ENCODE peak calls at places on chromosomes 3 and 15, in eight cellular contexts. Y is heart right ventricle, M is tibial artery, G is lower lobe of right lung, B is cardiac muscle cell, H is esophagus squamous epithelium, T is ovary, V is GM23338. P is an unnamed sample.

GRCh38 chr15:81006124-81006523 is 5.4 kb downstream of the TLNRD1 start:
- DNase-seq in V (no peak), B (no peak), T (no peak), G (no peak), Y (no peak), M (no peak), H (no peak), P (no peak)

GRCh38 chr3:66139415-66139814 is 81.4 kb upstream of the SLC25A26 start:
- DNase-seq in H (no peak), M (no peak), V (no peak), B (no peak), Y (no peak), G (no peak), T (no peak), P (no peak)

GRCh38 chr3:191761906-191762305 is 300.9 kb downstream of the PYDC2 start:
- DNase-seq in V (peak; percentile 11), T (no peak), G (no peak), Y (no peak), H (no peak), M (no peak), B (no peak), P (no peak)

GRCh38 chr3:30826381-30827061 is 67.9 kb downstream of the GADL1 start:
- DNase-seq in T (no peak), B (peak; percentile 2), Y (peak; percentile 16), V (no peak), M (no peak), H (no peak), G (no peak), P (no peak)

GRCh38 chr15:25783607-25784131 is 79.5 kb downstream of the ATP10A start:
- DNase-seq in B (peak; percentile 33), T (peak; percentile 16), Y (no peak), H (no peak), V (peak; percentile 88), G (no peak), M (no peak), P (no peak)

GRCh38 chr3:52090131-52090548 is 33.8 kb upstream of the DUSP7 start:
- DNase-seq in B (peak; percentile 88), M (peak; percentile 73), T (no peak), H (no peak), G (peak; percentile 20), Y (peak; percentile 33), V (no peak), P (peak; percentile 40)

GRCh38 chr3:46080124-46080991 is 53.1 kb upstream of the XCR1 start:
- DNase-seq in G (no peak), B (no peak), V (no peak), Y (no peak), T (no peak), M (no peak), H (no peak), P (no peak)

GRCh38 chr15:95076381-95076780 is 845.0 kb downstream of the MCTP2 start:
- DNase-seq in V (no peak), H (no peak), T (no peak), M (no peak), Y (no peak), G (no peak), B (no peak), P (no peak)

GRCh38 chr15:82108489-82109078 is 62.8 kb upstream of the MEX3B start:
- DNase-seq in V (peak; percentile 74), M (peak; percentile 32), Y (peak; percentile 32), H (no peak), B (peak; percentile 63), T (peak; percentile 44), G (peak; percentile 67), P (peak; percentile 61)

GRCh38 chr3:178002113-178002512 is 534.1 kb upstream of the KCNMB2 start:
- DNase-seq in V (no peak), M (no peak), B (no peak), T (no peak), G (no peak), H (no peak), Y (no peak), P (no peak)

GRCh38 chr3:55468251-55468650 is 18.9 kb downstream of the WNT5A start:
- DNase-seq in T (no peak), B (no peak), M (no peak), H (no peak), Y (no peak), G (no peak), V (no peak), P (no peak)

DNA sequence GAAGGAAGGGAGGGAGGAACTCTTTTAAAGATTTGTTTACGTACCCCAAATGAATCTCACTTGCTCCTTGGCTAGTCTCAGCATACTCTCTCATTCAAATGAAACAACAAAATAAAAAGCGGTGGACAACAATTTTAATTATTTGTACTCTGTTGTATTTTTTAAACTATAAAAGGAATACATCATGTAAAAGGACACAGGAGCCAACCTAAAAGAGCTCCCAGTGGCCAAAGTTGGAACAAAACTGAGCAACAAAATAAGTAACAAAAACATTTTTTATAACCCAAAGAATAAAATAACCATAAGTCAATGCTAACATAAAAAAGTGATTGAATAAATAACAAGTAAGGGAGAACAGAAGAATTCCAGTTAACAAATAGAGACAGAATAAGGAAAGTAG is 24.4 kb upstream of the SSUH2 start:
- DNase-seq in B (no peak), M (no peak), G (no peak), V (no peak), Y (no peak), H (no peak), T (no peak), P (no peak)
- TF ChIP-seq CTCF in B (no peak), M (no peak), G (no peak), V (no peak), Y (no peak), H (no peak), T (no peak), P (no peak)

GRCh38 chr15:74400915-74401757 is 32.6 kb downstream of the SEMA7A start:
- DNase-seq in M (no peak), G (no peak), H (no peak), V (no peak), B (no peak), Y (no peak), T (no peak), P (peak; percentile 50)

GRCh38 chr15:74403590-74403919 is 30.2 kb downstream of the SEMA7A start:
- DNase-seq in T (no peak), B (no peak), M (no peak), V (no peak), Y (no peak), G (no peak), H (no peak), P (no peak)

GRCh38 chr15:74402873-74403589 is 30.7 kb downstream of the SEMA7A start:
- DNase-seq in G (peak; percentile 62), B (no peak), V (no peak), M (no peak), H (no peak), Y (peak; percentile 16), T (no peak), P (no peak)

GRCh38 chr15:74403981-74404563 is 29.7 kb downstream of the SEMA7A start:
- DNase-seq in V (no peak), T (peak; percentile 81), H (no peak), Y (no peak), B (peak; percentile 43), G (no peak), M (no peak), P (no peak)

DNA sequence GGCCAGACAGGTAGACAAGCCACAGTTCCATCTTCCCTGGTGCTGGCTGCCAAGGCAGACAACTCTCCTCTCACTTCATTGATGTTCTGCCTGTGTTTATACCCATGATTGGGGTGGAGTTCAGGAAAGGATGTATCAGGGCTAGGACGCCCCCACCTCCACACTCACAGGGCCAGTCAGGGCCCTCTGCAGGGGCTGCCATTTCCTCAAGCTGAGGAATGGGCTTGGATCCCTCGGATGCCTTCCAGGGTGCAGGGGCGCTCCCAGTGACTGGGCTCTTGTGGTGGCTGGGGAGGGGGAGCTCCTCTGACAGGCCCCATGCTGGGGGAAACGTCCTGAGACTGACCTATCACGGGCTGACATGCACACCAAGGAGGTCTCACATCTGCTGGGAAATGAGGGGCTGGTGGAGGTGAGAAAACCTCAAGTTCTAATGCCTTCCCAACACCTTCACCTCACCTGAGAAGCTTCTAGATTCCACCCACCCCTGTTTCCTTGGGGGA is 31.4 kb downstream of the SEMA7A start:
- DNase-seq in M (no peak), G (no peak), T (no peak), V (no peak), B (no peak), H (no peak), Y (no peak), P (no peak)
- H3K4me1 ChIP-seq in M (no peaks in the 10 kb centered on the region), G (peaks cover 39% of the 10 kb centered on the region), T (peaks cover 27% of the 10 kb centered on the region), V (peaks cover 9% of the 10 kb centered on the region), B (peaks cover 10% of the 10 kb centered on the region), H (peaks cover 6% of the 10 kb centered on the region), Y (peaks cover 2% of the 10 kb centered on the region), P (peaks cover 14% of the 10 kb centered on the region)

GRCh38 chr15:31302029-31302657 is 24.5 kb upstream of the KLF13 start:
- DNase-seq in G (no peak), H (no peak), B (no peak), V (no peak), Y (peak; percentile 3), T (no peak), M (no peak), P (peak; percentile 36)
- H3K27ac ChIP-seq in G (no peak overlapping the region), H (no peak overlapping the region), B (no peak overlapping the region), V (no peak overlapping the region), Y (no peak overlapping the region), T (no peak overlapping the region), M (no peak overlapping the region), P (no peak overlapping the region)

DNA sequence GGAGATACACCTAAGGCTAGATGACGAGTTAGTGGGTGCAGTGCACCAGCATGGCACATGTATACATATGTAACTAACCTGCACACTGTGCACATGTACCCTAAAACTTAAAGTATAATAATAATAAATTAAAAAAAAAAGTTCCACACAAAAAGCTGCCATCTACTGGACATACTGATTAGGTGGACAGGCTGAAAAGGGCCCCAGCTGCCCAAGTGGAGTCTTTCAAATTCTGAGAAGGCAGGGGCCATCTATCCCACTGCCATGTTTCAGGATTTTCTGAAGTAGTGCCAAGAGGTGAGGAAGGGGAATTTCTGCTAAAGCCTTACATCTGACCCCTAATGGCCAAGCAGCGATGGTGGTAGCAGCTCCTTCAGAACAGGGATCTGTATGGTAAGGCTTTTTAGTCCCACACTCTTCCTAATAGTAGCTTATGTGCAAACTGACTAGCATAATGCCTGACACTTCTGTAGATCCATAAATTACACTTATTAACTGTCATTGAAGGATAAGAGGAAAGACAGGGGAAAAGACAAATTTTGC is 7.7 kb downstream of the FSTL1 start:
- DNase-seq in T (no peak), V (peak; percentile 73), H (no peak), Y (no peak), M (no peak), B (no peak), G (no peak), P (no peak)
- TF ChIP-seq CTCF in T (no peak), V (peak; percentile 49), H (no peak), Y (no peak), M (no peak), B (peak; percentile 41), G (no peak), P (no peak)

GRCh38 chr3:184160456-184160855 is 5.3 kb downstream of the DVL3 start:
- DNase-seq in M (no peak), T (no peak), Y (no peak), V (no peak), G (no peak), B (peak; percentile 66), H (no peak), P (no peak)
- H3K4me1 ChIP-seq in M (no peaks in the 10 kb centered on the region), T (peaks cover 11% of the 10 kb centered on the region), Y (peaks cover 32% of the 10 kb centered on the region), V (peaks cover 15% of the 10 kb centered on the region), G (peaks cover 61% of the 10 kb centered on the region), B (peaks cover 12% of the 10 kb centered on the region), H (peaks cover 15% of the 10 kb centered on the region), P (peaks cover 41% of the 10 kb centered on the region)

P was measured in adrenal gland.